ENCODE peak calls at places on chromosomes 2 and 18, in eight cellular contexts. Y is GM23248; H is T1000; W is colonic mucosa; N is GF-D8; A is activated T-cell treated with anti-CD3 and anti-CD28 coated beads, Interleukin-2, amount 50 U/mL, for 1 hour; B is HEK293T; V is IMR-90. E is an unnamed sample.

GRCh38 chr2:133447303-133447702 is 121.0 kb downstream of the NCKAP5 start:
- DNase-seq in Y (no peak), H (no peak), W (no peak), N (no peak), A (no peak), B (no peak), V (no peak), E (no peak)

GRCh38 chr2:8661235-8661634 is 20.6 kb upstream of the ID2 start:
- DNase-seq in Y (no peak), H (no peak), W (no peak), N (no peak), A (no peak), B (no peak), V (no peak), E (no peak)

GRCh38 chr2:205198130-205198505 is 484.2 kb upstream of the NRP2 start:
- DNase-seq in Y (peak; percentile 86), H (no peak), W (no peak), N (no peak), A (no peak), B (no peak), V (peak; percentile 88), E (no peak)

GRCh38 chr2:127046579-127046978 is 60.4 kb downstream of the BIN1 start:
- DNase-seq in Y (no peak), H (no peak), W (peak; percentile 18), N (no peak), A (peak; percentile 12), B (no peak), V (no peak), E (no peak)

GRCh38 chr2:183259921-183260320 is 135.7 kb downstream of the NUP35 start:
- DNase-seq in Y (no peak), H (no peak), W (no peak), N (no peak), A (no peak), B (no peak), V (no peak), E (no peak)

GRCh38 chr2:96697476-96697875 is 42.4 kb downstream of the LMAN2L start:
- DNase-seq in Y (no peak), H (no peak), W (no peak), N (no peak), A (no peak), B (no peak), V (no peak), E (no peak)

GRCh38 chr18:363327-364115 is 95.7 kb upstream of the THOC1 start:
- DNase-seq in Y (peak; percentile 67), H (no peak), W (no peak), N (peak; percentile 65), A (no peak), B (no peak), V (peak; percentile 20), E (no peak)

GRCh38 chr18:49238433-49239042 is 221.9 kb downstream of the DYM start:
- DNase-seq in Y (peak; percentile 68), H (no peak), W (no peak), N (no peak), A (no peak), B (peak; percentile 8), V (peak; percentile 51), E (no peak)

GRCh38 chr2:19187323-19188020 is 171.0 kb downstream of the OSR1 start:
- DNase-seq in Y (peak; percentile 65), H (no peak), W (no peak), N (no peak), A (no peak), B (no peak), V (peak; percentile 85), E (no peak)

GRCh38 chr18:24181806-24182205 is 42.9 kb downstream of the CABYR start:
- DNase-seq in Y (peak; percentile 44), H (no peak), W (no peak), N (no peak), A (no peak), B (no peak), V (no peak), E (no peak)

GRCh38 chr2:43090317-43090716 is 136.1 kb downstream of the ZFP36L2 start:
- DNase-seq in Y (no peak), H (no peak), W (no peak), N (no peak), A (no peak), B (no peak), V (no peak), E (no peak)

GRCh38 chr2:16614314-16614860 is 51.2 kb downstream of the CYRIA start:
- DNase-seq in Y (no peak), H (no peak), W (no peak), N (no peak), A (no peak), B (no peak), V (peak; percentile 55), E (no peak)

GRCh38 chr18:46574000-46574739 is 82.8 kb downstream of the LOXHD1 start:
- DNase-seq in Y (no peak), H (no peak), W (no peak), N (no peak), A (no peak), B (no peak), V (no peak), E (no peak)

GRCh38 chr2:233404227-233404626 is 49.9 kb downstream of the DGKD start:
- DNase-seq in Y (peak; percentile 52), H (no peak), W (peak; percentile 85), N (no peak), A (peak; percentile 74), B (peak; percentile 46), V (peak; percentile 48), E (peak; percentile 62)

GRCh38 chr18:57242285-57242684 is 95.4 kb downstream of the BOD1L2 start:
- DNase-seq in Y (no peak), H (no peak), W (no peak), N (no peak), A (no peak), B (no peak), V (no peak), E (no peak)

GRCh38 chr2:23757686-23758433 is 169.1 kb downstream of the ATAD2B start:
- DNase-seq in Y (peak; percentile 88), H (peak; percentile 11), W (peak; percentile 21), N (no peak), A (no peak), B (no peak), V (peak; percentile 95), E (no peak)

GRCh38 chr2:156110890-156111289 is 221.6 kb downstream of the NR4A2 start:
- DNase-seq in Y (peak; percentile 20), H (no peak), W (peak; percentile 45), N (no peak), A (peak; percentile 19), B (peak; percentile 18), V (no peak), E (no peak)

GRCh38 chr18:45879681-45880655 is 54.5 kb downstream of the SIGLEC15 start:
- DNase-seq in Y (peak; percentile 74), H (peak; percentile 49), W (peak; percentile 51), N (no peak), A (peak; percentile 78), B (peak; percentile 74), V (peak; percentile 65), E (peak; percentile 92)

GRCh38 chr2:5148392-5149085 is 543.6 kb upstream of the SOX11 start:
- DNase-seq in Y (no peak), H (no peak), W (no peak), N (no peak), A (no peak), B (no peak), V (no peak), E (no peak)

GRCh38 chr2:26818972-26819371 is 29.0 kb upstream of the DPYSL5 start:
- DNase-seq in Y (no peak), H (no peak), W (no peak), N (no peak), A (no peak), B (no peak), V (no peak), E (no peak)

GRCh38 chr2:41853427-41854191 is 194.2 kb upstream of the PKDCC start:
- DNase-seq in Y (peak; percentile 80), H (peak; percentile 9), W (peak; percentile 69), N (no peak), A (no peak), B (peak; percentile 59), V (peak; percentile 65), E (no peak)

GRCh38 chr2:29865512-29865911 is 55.9 kb downstream of the ALK start:
- DNase-seq in Y (no peak), H (no peak), W (no peak), N (no peak), A (no peak), B (no peak), V (no peak), E (no peak)

GRCh38 chr2:42103829-42104228 is 56.0 kb downstream of the PKDCC start:
- DNase-seq in Y (no peak), H (no peak), W (no peak), N (no peak), A (no peak), B (no peak), V (no peak), E (no peak)

GRCh38 chr2:36993841-36994620 is 27.7 kb upstream of the STRN start:
- DNase-seq in Y (peak; percentile 47), H (no peak), W (no peak), N (no peak), A (no peak), B (no peak), V (no peak), E (no peak)

GRCh38 chr2:158321264-158321663 is 135.3 kb downstream of the CCDC148 start:
- DNase-seq in Y (peak; percentile 23), H (no peak), W (no peak), N (no peak), A (no peak), B (no peak), V (peak; percentile 45), E (no peak)

GRCh38 chr2:106165556-106165955 is 28.5 kb downstream of the UXS1 start:
- DNase-seq in Y (no peak), H (no peak), W (no peak), N (no peak), A (no peak), B (no peak), V (no peak), E (no peak)

GRCh38 chr2:232504438-232504837 is 15.8 kb upstream of the PRSS56 start:
- DNase-seq in Y (no peak), H (no peak), W (no peak), N (no peak), A (no peak), B (no peak), V (no peak), E (no peak)

GRCh38 chr18:63150942-63151421 is 168.6 kb downstream of the BCL2 start:
- DNase-seq in Y (no peak), H (no peak), W (no peak), N (no peak), A (no peak), B (no peak), V (no peak), E (no peak)

GRCh38 chr2:219551412-219551811 is 7.6 kb downstream of the TMEM198 start:
- DNase-seq in Y (peak; percentile 79), H (no peak), W (no peak), N (no peak), A (no peak), B (no peak), V (peak; percentile 49), E (no peak)

GRCh38 chr2:24903527-24904103 is 16.4 kb downstream of the ADCY3 start:
- DNase-seq in Y (no peak), H (no peak), W (no peak), N (no peak), A (no peak), B (no peak), V (no peak), E (no peak)

GRCh38 chr18:2891526-2892431 is 45.0 kb downstream of the EMILIN2 start:
- DNase-seq in Y (no peak), H (no peak), W (no peak), N (no peak), A (peak; percentile 39), B (no peak), V (no peak), E (peak; percentile 52)

GRCh38 chr2:128552141-128552805 is 233.6 kb upstream of the HS6ST1 start:
- DNase-seq in Y (no peak), H (no peak), W (no peak), N (no peak), A (no peak), B (no peak), V (no peak), E (no peak)

GRCh38 chr2:187679454-187679853 is 125.2 kb upstream of the TFPI start:
- DNase-seq in Y (peak; percentile 2), H (no peak), W (no peak), N (no peak), A (no peak), B (no peak), V (peak; percentile 5), E (no peak)

GRCh38 chr2:174753038-174753633 is 11.1 kb downstream of the CHRNA1 start:
- DNase-seq in Y (no peak), H (no peak), W (no peak), N (no peak), A (peak; percentile 52), B (no peak), V (no peak), E (no peak)